ENCODE peak calls at places on chromosomes 16 and 17, in nine cellular contexts. E is adrenal gland, Z is NB4, S is uterus, V is lower leg skin, N is ovary, L is K562, J is sigmoid colon, K is A549. Q is an unnamed sample.

GRCh38 chr16:49488740-49489525 is 115.3 kb downstream of the C16orf78 start:
- DNase-seq in E (no peak), V (no peak), S (no peak), Z (no peak), J (peak), N (no peak), L (no peak), K (no peak), Q (no peak)

GRCh38 chr17:900336-900735 is 79.2 kb downstream of the NXN start:
- DNase-seq in Z (no peak), N (no peak), V (no peak), L (no peak), K (no peak), S (no peak), E (no peak), J (no peak), Q (no peak)

GRCh38 chr16:1790611-1791255 is 2.8 kb downstream of the IGFALS start:
- DNase-seq in N (peak), K (no peak), J (no peak), Z (no peak), V (no peak), S (peak), L (no peak), E (peak), Q (peak)

GRCh38 chr16:81401035-81401950 is 43.3 kb upstream of the CMIP start:
- DNase-seq in J (peak), Z (no peak), N (no peak), S (no peak), K (peak), L (peak), E (peak), V (no peak), Q (peak)

GRCh38 chr16:67158637-67159600 is 790 bp downstream of the TRADD start:
- DNase-seq in J (no peak), L (peak), Z (no peak), S (no peak), V (no peak), E (peak), N (no peak), K (peak), Q (no peak)

GRCh38 chr17:731943-732787 is at the start of gene TLCD3A:
- DNase-seq in E (peak), Z (peak), V (no peak), S (peak), J (peak), N (peak), K (peak), L (peak), Q (peak)

GRCh38 chr17:8153550-8153956 is 1.3 kb upstream of the PER1 start:
- DNase-seq in K (peak), S (peak), V (peak), E (peak), L (no peak), J (peak), N (peak), Z (peak), Q (peak)

GRCh38 chr17:50347087-50347893 is 1.4 kb downstream of the XYLT2 start:
- DNase-seq in L (no peak), S (no peak), Z (no peak), E (no peak), N (no peak), V (no peak), J (peak), K (no peak), Q (no peak)

GRCh38 chr16:67719778-67720144 is 645 bp upstream of the GFOD2 start:
- DNase-seq in J (no peak), K (peak), N (no peak), S (no peak), Z (peak), V (peak), E (peak), L (peak), Q (peak)

GRCh38 chr17:38922538-38923291 is 2.7 kb upstream of the LASP1NB start:
- DNase-seq in Z (no peak), E (peak), K (no peak), N (peak), L (peak), S (peak), J (peak), V (peak), Q (peak)

GRCh38 chr17:27840688-27841087 is 40.4 kb upstream of the NOS2 start:
- DNase-seq in L (no peak), N (no peak), E (no peak), J (no peak), V (no peak), S (no peak), K (no peak), Z (no peak), Q (no peak)

GRCh38 chr17:75077490-75078096 is 10.2 kb upstream of the SLC16A5 start:
- DNase-seq in J (peak), K (no peak), N (peak), S (peak), Z (no peak), L (no peak), V (no peak), E (peak), Q (peak)

GRCh38 chr16:69367980-69368379 is 16.4 kb upstream of the TMED6 start:
- DNase-seq in K (no peak), Z (peak), E (no peak), L (no peak), S (no peak), N (no peak), J (no peak), V (no peak), Q (no peak)

GRCh38 chr16:7013990-7014389 is 318.7 kb upstream of the RBFOX1 start:
- DNase-seq in S (no peak), L (peak), V (no peak), Z (peak), E (no peak), J (no peak), N (no peak), K (no peak), Q (no peak)

GRCh38 chr17:35433075-35433894 is 985 bp upstream of the SLFN12 start:
- DNase-seq in E (peak), L (peak), S (peak), V (peak), J (peak), N (peak), K (peak), Z (peak), Q (peak)

GRCh38 chr17:47135235-47135634 is 53.9 kb downstream of the CDC27 start:
- DNase-seq in K (no peak), L (no peak), E (no peak), V (no peak), J (no peak), S (no peak), N (no peak), Z (no peak), Q (no peak)

GRCh38 chr16:11157143-11157542 is 98.9 kb downstream of the SOCS1 start:
- DNase-seq in V (no peak), Z (no peak), K (no peak), L (no peak), S (no peak), E (no peak), J (no peak), N (no peak), Q (no peak)

GRCh38 chr16:85608515-85608885 is 4.6 kb upstream of the GSE1 start:
- DNase-seq in Z (no peak), V (no peak), L (no peak), N (no peak), K (no peak), E (no peak), J (no peak), S (no peak), Q (no peak)

GRCh38 chr16:1961651-1962067 is 2.3 kb downstream of the NDUFB10 start:
- DNase-seq in N (no peak), J (no peak), V (no peak), Z (peak), S (no peak), E (no peak), K (peak), L (no peak), Q (no peak)

GRCh38 chr17:77320046-77320445 is 179.3 kb downstream of the SEC14L1 start:
- DNase-seq in E (peak), J (peak), V (peak), L (no peak), K (no peak), N (peak), Z (peak), S (peak), Q (no peak)

GRCh38 chr17:13725286-13725990 is 123.7 kb upstream of the HS3ST3A1 start:
- DNase-seq in S (no peak), L (no peak), Z (peak), N (no peak), E (no peak), J (no peak), K (peak), V (no peak), Q (no peak)

GRCh38 chr17:66312912-66313311 is 10.5 kb downstream of the PRKCA start:
- DNase-seq in J (no peak), N (no peak), K (peak), Z (no peak), L (no peak), E (no peak), S (no peak), V (no peak), Q (no peak)

GRCh38 chr16:2499454-2499853 is 14.3 kb upstream of the ATP6V0C start:
- DNase-seq in V (no peak), K (no peak), Z (no peak), L (no peak), N (no peak), E (no peak), S (no peak), J (no peak), Q (no peak)

GRCh38 chr17:62627904-62628603 is 584 bp downstream of the MRC2 start:
- DNase-seq in J (peak), L (peak), E (no peak), N (peak), V (no peak), Z (peak), K (peak), S (peak), Q (peak)

GRCh38 chr17:75152971-75153853 is 1.1 kb downstream of the JPT1 start:
- DNase-seq in L (peak), Z (peak), N (no peak), K (peak), J (peak), V (peak), E (no peak), S (no peak), Q (peak)

GRCh38 chr17:48625502-48626201 is 506 bp downstream of the HOXB9 start:
- DNase-seq in Z (peak), L (peak), J (no peak), K (peak), S (no peak), N (no peak), V (no peak), E (no peak), Q (no peak)

GRCh38 chr17:54982399-54982798 is 13.8 kb downstream of the STXBP4 start:
- DNase-seq in L (no peak), S (no peak), J (peak), N (peak), Z (no peak), E (no peak), K (peak), V (peak), Q (no peak)

GRCh38 chr16:1997591-1998359 is 8.0 kb downstream of the SYNGR3 start:
- DNase-seq in Z (no peak), V (no peak), E (no peak), J (no peak), N (no peak), L (no peak), K (no peak), S (peak), Q (no peak)

GRCh38 chr16:6160871-6161270 is 1063.3 kb upstream of the EEF2KMT start:
- DNase-seq in Z (no peak), V (no peak), N (no peak), J (no peak), E (no peak), K (no peak), L (no peak), S (no peak), Q (no peak)

GRCh38 chr17:55177159-55177913 is 87.4 kb upstream of the HLF start:
- DNase-seq in E (no peak), S (no peak), K (peak), N (no peak), V (no peak), Z (no peak), L (no peak), J (no peak), Q (no peak)

GRCh38 chr17:9465216-9465921 is 110.3 kb downstream of the STX8 start:
- DNase-seq in K (no peak), Z (no peak), J (no peak), S (no peak), L (no peak), N (no peak), V (peak), E (no peak), Q (no peak)
- H3K4me3 ChIP-seq in K (no peak), Z (no peak), J (no peak), S (no peak), L (no peak), N (no peak), V (no peak), E (no peak), Q (no peak)

GRCh38 chr17:42833771-42834422 is 700 bp downstream of the PSME3 start:
- DNase-seq in L (no peak), E (no peak), J (no peak), S (no peak), Z (no peak), V (no peak), N (no peak), K (no peak), Q (no peak)

GRCh38 chr17:42830971-42831370 is 2.2 kb upstream of the PSME3 start:
- DNase-seq in Z (no peak), J (no peak), V (no peak), E (no peak), L (no peak), K (no peak), N (no peak), S (no peak), Q (no peak)

GRCh38 chr17:42832213-42832933 is 824 bp upstream of the PSME3 start:
- DNase-seq in E (no peak), K (peak), N (no peak), J (no peak), S (no peak), V (no peak), L (no peak), Z (no peak), Q (no peak)

GRCh38 chr17:42835732-42836131 is 2.5 kb downstream of the PSME3 start:
- DNase-seq in E (no peak), V (no peak), J (no peak), K (no peak), S (no peak), Z (no peak), L (no peak), N (no peak), Q (no peak)

DNA sequence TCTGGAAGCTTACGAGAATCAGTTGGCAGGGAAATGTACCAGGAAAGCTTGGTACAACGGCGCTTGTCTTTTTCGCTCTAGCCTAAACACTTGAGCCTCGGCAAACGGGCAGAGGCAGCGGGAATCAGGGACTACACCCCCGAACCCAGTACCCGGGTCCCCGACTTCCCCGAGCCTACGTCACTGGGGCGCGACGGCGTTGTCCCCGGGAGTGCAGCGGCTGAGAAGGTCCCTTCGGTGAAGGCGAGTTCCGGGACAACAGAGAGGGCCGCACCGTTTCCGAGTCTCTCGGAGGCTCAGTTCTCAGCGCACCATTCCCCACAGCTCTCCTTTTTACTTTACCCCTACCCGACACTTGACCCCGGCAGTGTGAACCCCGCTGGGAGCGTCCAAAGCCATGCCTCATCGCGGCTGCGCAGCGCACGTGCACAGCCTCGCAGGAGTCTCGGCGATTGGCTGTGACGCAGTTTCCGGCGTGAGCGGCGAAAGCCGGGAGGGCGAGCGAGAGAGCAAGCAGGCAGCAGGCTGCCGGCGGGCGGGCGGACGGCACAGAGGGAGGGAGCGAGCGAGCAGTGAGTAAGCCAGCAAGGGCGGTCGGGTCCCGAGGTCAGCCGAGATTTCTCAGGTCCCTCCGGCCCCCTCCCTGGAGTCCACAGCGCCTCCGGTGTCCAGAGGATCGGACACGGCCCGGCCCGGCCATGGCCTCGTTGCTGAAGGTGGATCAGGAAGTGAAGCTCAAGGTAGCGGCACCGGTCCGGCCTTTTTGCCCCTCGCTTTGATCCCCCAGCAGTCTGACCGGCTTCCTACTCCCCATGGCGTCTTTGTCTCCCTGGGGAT is at the start of gene PSME3:
- DNase-seq in V (peak), E (peak), Z (peak), J (peak), L (peak), N (peak), S (peak), K (peak), Q (peak)
- TF ChIP-seq CTCF in V (no peak), E (no peak), Z (no peak), J (no peak), L (no peak), N (no peak), S (no peak), K (no peak), Q (no peak)

GRCh38 chr17:28951991-28952975 is 965 bp upstream of the PHF12 start:
- DNase-seq in N (peak), K (peak), V (peak), J (peak), L (peak), Z (peak), E (peak), S (peak), Q (peak)

GRCh38 chr17:28953444-28954118 is 2.3 kb upstream of the PHF12 start:
- DNase-seq in L (peak), K (peak), V (peak), E (peak), N (peak), J (peak), Z (peak), S (peak), Q (no peak)

GRCh38 chr17:28950752-28951427 is 428 bp downstream of the PHF12 start:
- DNase-seq in L (no peak), S (no peak), K (no peak), Z (no peak), V (peak), N (no peak), E (no peak), J (no peak), Q (peak)

GRCh38 chr17:28950017-28950751 is 1.1 kb downstream of the PHF12 start:
- DNase-seq in L (peak), K (peak), E (peak), Z (peak), J (peak), N (peak), V (peak), S (peak), Q (peak)

DNA sequence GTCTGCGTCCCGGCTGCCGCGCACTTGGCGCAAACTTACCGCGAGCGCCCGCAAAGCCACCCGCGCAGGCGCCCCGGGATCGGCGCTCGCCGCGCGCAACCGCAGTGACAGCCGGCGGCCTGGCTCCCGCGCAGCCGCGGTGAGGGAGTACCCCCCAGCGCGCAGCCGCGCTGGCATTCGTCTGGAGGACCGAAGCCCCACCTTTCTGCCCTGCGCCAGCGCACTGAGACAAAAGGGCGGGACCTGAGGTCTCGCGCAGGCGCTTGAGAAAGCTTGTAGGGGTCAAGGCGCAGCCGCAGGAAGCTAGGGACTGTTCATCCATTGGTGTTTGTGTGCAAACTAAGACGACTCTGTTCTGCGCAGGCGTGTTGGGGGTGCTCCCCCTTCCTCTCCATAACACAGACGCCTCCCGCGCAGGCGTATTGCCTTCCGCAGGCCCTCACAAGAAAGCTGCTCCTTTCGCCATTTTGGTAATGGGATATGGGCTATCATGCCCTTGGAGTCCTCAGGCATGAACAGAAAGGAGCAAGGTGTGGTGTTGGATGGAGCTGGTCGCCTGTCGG is at the start of gene PHF12:
- DNase-seq in E (peak), N (peak), S (peak), J (peak), K (peak), Z (peak), V (peak), L (peak), Q (peak)
- TF ChIP-seq POLR2A in E (peak), N (peak), S (peak), J (peak), K (peak), Z (peak), V (peak), L (peak), Q (no peak)

GRCh38 chr17:60087882-60088669 is 9.4 kb upstream of the HEATR6 start:
- DNase-seq in Z (no peak), S (no peak), E (peak), L (no peak), K (peak), N (no peak), V (no peak), J (no peak), Q (no peak)
- H3K4me3 ChIP-seq in Z (no peak), S (no peak), E (peak), L (no peak), K (peak), N (no peak), V (no peak), J (no peak), Q (no peak)

DNA sequence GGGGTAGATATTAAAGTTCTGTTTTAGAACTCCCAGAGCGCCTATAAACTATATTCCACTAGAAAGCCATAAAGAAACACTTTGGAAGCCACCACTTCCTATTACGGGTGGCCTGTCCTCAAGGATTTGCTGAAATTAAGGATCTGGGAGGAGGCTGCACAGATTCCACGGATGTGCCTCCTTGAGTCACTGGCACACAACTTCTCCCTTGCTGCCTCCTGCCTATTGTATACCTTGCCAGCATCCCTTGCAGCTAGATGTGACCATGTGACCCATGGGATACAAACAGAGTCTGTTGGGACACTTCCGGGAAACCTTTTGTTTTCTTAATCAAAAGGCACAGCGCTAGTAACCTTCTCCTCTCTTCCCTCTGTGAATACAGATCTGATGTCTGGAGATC is 263.0 kb downstream of the C16orf95 start:
- DNase-seq in L (no peak), J (no peak), N (no peak), Z (no peak), S (no peak), V (no peak), K (no peak), E (no peak), Q (no peak)
- TF ChIP-seq CTCF in L (no peak), J (no peak), N (no peak), Z (no peak), S (no peak), V (no peak), K (no peak), E (no peak), Q (no peak)

DNA sequence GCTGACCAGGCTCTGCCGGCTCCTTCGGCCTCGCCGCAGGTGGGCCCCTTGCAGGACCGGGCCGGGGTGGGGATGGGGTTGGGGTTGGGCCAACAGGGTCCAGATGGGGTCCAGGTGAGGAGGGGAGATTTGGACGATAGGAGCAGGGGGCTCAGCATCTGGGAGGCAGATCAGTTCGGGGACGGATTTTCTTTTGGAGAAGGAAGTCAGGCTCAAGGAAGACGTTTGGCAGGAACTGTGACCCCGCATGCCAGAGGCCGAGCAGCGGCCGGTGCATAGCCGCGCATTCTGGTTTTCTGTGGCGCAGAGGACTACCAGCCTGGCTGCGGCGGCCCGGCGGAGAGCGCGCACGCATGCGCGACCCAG is 831 bp upstream of the ALDOA start:
- DNase-seq in Z (no peak), V (no peak), K (no peak), S (no peak), L (no peak), E (no peak), J (no peak), N (peak), Q (peak)
- TF ChIP-seq POLR2A in Z (no peak), V (peak), K (no peak), S (no peak), L (no peak), E (no peak), J (no peak), N (no peak), Q (no peak)